ENCODE peak calls at places on chromosomes 6 and 20, in eight cellular contexts. I is GF-D8; G is PC-9; Q is BJ; F is hepatic stellate cell; B is astrocyte of the spinal cord; R is HL-60; N is activated CD4-positive, alpha-beta T cell treated with anti-CD3 and anti-CD28 coated beads, Interleukin-2, amount 50 U/mL, for 4 hours. T is an unnamed sample.

GRCh38 chr6:2990179-2990931 is 9.3 kb upstream of the NQO2 start:
- DNase-seq in N (no peak), I (no peak), R (no peak), F (no peak), B (peak; percentile 47), Q (no peak), G (no peak), T (no peak)

GRCh38 chr6:44548319-44548718 is 160.8 kb downstream of the CDC5L start:
- DNase-seq in I (no peak), R (no peak), G (no peak), F (no peak), Q (no peak), B (no peak), N (no peak), T (no peak)

GRCh38 chr6:43933111-43933885 is 163.3 kb downstream of the VEGFA start:
- DNase-seq in R (no peak), I (no peak), N (no peak), Q (no peak), G (no peak), B (peak; percentile 40), F (peak; percentile 82), T (no peak)

GRCh38 chr20:437787-438486 is 24.4 kb downstream of the TBC1D20 start:
- DNase-seq in I (peak; percentile 75), B (no peak), N (no peak), R (peak; percentile 63), F (no peak), G (no peak), Q (no peak), T (no peak)

GRCh38 chr6:164097557-164098398 is 683.3 kb downstream of the QKI start:
- DNase-seq in I (peak; percentile 50), R (peak; percentile 18), F (no peak), G (no peak), Q (no peak), B (peak; percentile 78), N (no peak), T (peak; percentile 42)

GRCh38 chr6:97947841-97948240 is 664.8 kb upstream of the MMS22L start:
- DNase-seq in R (no peak), Q (no peak), F (no peak), I (no peak), B (peak; percentile 87), N (no peak), G (peak; percentile 80), T (no peak)

GRCh38 chr6:164072240-164072666 is 657.7 kb downstream of the QKI start:
- DNase-seq in F (no peak), N (no peak), R (no peak), I (no peak), Q (no peak), B (no peak), G (no peak), T (no peak)

GRCh38 chr20:46190796-46191540 is 72.9 kb downstream of the CD40 start:
- DNase-seq in Q (no peak), F (no peak), G (no peak), I (no peak), B (no peak), N (no peak), R (no peak), T (no peak)

GRCh38 chr6:50305660-50306059 is 255.9 kb upstream of the DEFB112 start:
- DNase-seq in F (no peak), G (no peak), B (no peak), R (no peak), I (no peak), Q (no peak), N (no peak), T (no peak)

GRCh38 chr6:113855500-113856010 is 1.6 kb upstream of the MARCKS start:
- DNase-seq in N (no peak), Q (no peak), R (peak; percentile 9), B (peak; percentile 67), G (peak; percentile 22), I (no peak), F (peak; percentile 11), T (no peak)

GRCh38 chr20:48335421-48336090 is 492.2 kb downstream of the PREX1 start:
- DNase-seq in I (no peak), Q (no peak), N (no peak), R (no peak), G (no peak), B (no peak), F (no peak), T (no peak)

GRCh38 chr6:108116781-108117426 is 42.4 kb upstream of the OSTM1 start:
- DNase-seq in G (no peak), I (no peak), Q (no peak), N (no peak), R (no peak), F (no peak), B (no peak), T (no peak)

GRCh38 chr20:25534845-25535244 is 50.5 kb downstream of the NINL start:
- DNase-seq in G (no peak), B (no peak), Q (no peak), I (no peak), R (no peak), F (no peak), N (no peak), T (no peak)

GRCh38 chr20:61287583-61287982 is 35.5 kb downstream of the CDH4 start:
- DNase-seq in I (no peak), R (no peak), Q (no peak), B (no peak), N (no peak), G (no peak), F (no peak), T (no peak)

GRCh38 chr6:100628180-100628579 is 163.5 kb upstream of the SIM1 start:
- DNase-seq in R (no peak), F (no peak), Q (no peak), G (no peak), I (no peak), N (no peak), B (no peak), T (no peak)

GRCh38 chr6:41551086-41551702 is 5.0 kb downstream of the FOXP4 start:
- DNase-seq in N (no peak), B (no peak), F (no peak), R (no peak), I (no peak), Q (no peak), G (no peak), T (no peak)

GRCh38 chr6:56223995-56224394 is 23.4 kb downstream of the COL21A1 start:
- DNase-seq in N (no peak), F (no peak), B (peak; percentile 92), R (no peak), Q (peak; percentile 78), I (no peak), G (no peak), T (no peak)

GRCh38 chr6:118708055-118708454 is 56.7 kb upstream of the CEP85L start:
- DNase-seq in B (peak; percentile 39), N (no peak), I (no peak), Q (no peak), G (no peak), F (no peak), R (no peak), T (no peak)

GRCh38 chr6:36216559-36216958 is 20.0 kb downstream of the BRPF3 start:
- DNase-seq in R (no peak), B (peak; percentile 45), G (no peak), I (no peak), F (no peak), Q (no peak), N (no peak), T (no peak)

GRCh38 chr6:12480379-12480778 is 190.2 kb downstream of the EDN1 start:
- DNase-seq in N (no peak), R (no peak), F (no peak), B (no peak), I (no peak), Q (no peak), G (no peak), T (no peak)

GRCh38 chr20:53929974-53930650 is 140.3 kb downstream of the BCAS1 start:
- DNase-seq in R (no peak), B (no peak), G (no peak), N (no peak), Q (no peak), F (no peak), I (no peak), T (no peak)

GRCh38 chr20:1186367-1186991 is 1.7 kb upstream of the TMEM74B start:
- DNase-seq in N (no peak), G (no peak), F (no peak), I (no peak), Q (no peak), R (no peak), B (no peak), T (no peak)

GRCh38 chr6:138107752-138108592 is 753 bp upstream of the PERP start:
- DNase-seq in G (no peak), N (no peak), I (no peak), F (no peak), R (no peak), Q (no peak), B (no peak), T (no peak)

GRCh38 chr6:27865952-27866369 is 46.2 kb downstream of the OR2B2 start:
- DNase-seq in Q (no peak), I (no peak), N (no peak), G (no peak), R (peak; percentile 62), F (no peak), B (no peak), T (no peak)

GRCh38 chr6:125285936-125286335 is 15.8 kb downstream of the HDDC2 start:
- DNase-seq in B (no peak), Q (no peak), F (no peak), I (no peak), G (no peak), R (no peak), N (no peak), T (no peak)

GRCh38 chr6:33160728-33161323 is 31.4 kb downstream of the COL11A2 start:
- DNase-seq in F (peak; percentile 60), N (no peak), I (no peak), B (peak; percentile 89), G (no peak), R (peak; percentile 29), Q (peak; percentile 73), T (peak; percentile 82)

GRCh38 chr6:322940-323729 is 30.8 kb downstream of the DUSP22 start:
- DNase-seq in G (no peak), R (no peak), F (no peak), I (no peak), B (no peak), N (no peak), Q (no peak), T (no peak)

GRCh38 chr6:8526619-8527018 is 91.3 kb upstream of the SLC35B3 start:
- DNase-seq in R (no peak), G (no peak), Q (no peak), F (no peak), B (no peak), I (no peak), N (no peak), T (no peak)

GRCh38 chr6:162640756-162641155 is 86.8 kb downstream of the PRKN start:
- DNase-seq in B (no peak), R (no peak), I (no peak), F (no peak), G (no peak), N (no peak), Q (no peak), T (no peak)

T was measured in HTR-8/SVneo.